ENCODE peak calls at places on chromosomes 7 and 10, in five cellular contexts. One of them, this sample, is unnamed.

GRCh38 chr10:62075912-62076311 is 174.4 kb downstream of the ARID5B start:
- DNase-seq in mucosa of gallbladder: no peak
- DNase-seq in activated CD4-positive, alpha-beta T cell treated with anti-CD3 and anti-CD28 coated beads for 4 hours: no peak
- DNase-seq in non-pigmented ciliary epithelial cell: no peak
- DNase-seq in stimulated activated CD4-positive, alpha-beta T cell treated with anti-CD3 and anti-CD28 coated beads, Interleukin-2, amount 100 ng/mL, for 24 hours: no peak
- DNase-seq in this sample: no peak

GRCh38 chr10:59287587-59287986 is 74.8 kb downstream of the FAM13C start:
- DNase-seq in mucosa of gallbladder: no peak
- DNase-seq in activated CD4-positive, alpha-beta T cell treated with anti-CD3 and anti-CD28 coated beads for 4 hours: no peak
- DNase-seq in non-pigmented ciliary epithelial cell: no peak
- DNase-seq in stimulated activated CD4-positive, alpha-beta T cell treated with anti-CD3 and anti-CD28 coated beads, Interleukin-2, amount 100 ng/mL, for 24 hours: no peak
- DNase-seq in this sample: no peak

GRCh38 chr7:12620371-12620770 is 49.9 kb downstream of the SCIN start:
- DNase-seq in mucosa of gallbladder: no peak
- DNase-seq in activated CD4-positive, alpha-beta T cell treated with anti-CD3 and anti-CD28 coated beads for 4 hours: no peak
- DNase-seq in non-pigmented ciliary epithelial cell: no peak
- DNase-seq in stimulated activated CD4-positive, alpha-beta T cell treated with anti-CD3 and anti-CD28 coated beads, Interleukin-2, amount 100 ng/mL, for 24 hours: no peak
- DNase-seq in this sample: no peak

GRCh38 chr10:92544296-92544695 is 29.6 kb downstream of the IDE start:
- DNase-seq in mucosa of gallbladder: no peak
- DNase-seq in activated CD4-positive, alpha-beta T cell treated with anti-CD3 and anti-CD28 coated beads for 4 hours: no peak
- DNase-seq in non-pigmented ciliary epithelial cell: peak; percentile 26
- DNase-seq in stimulated activated CD4-positive, alpha-beta T cell treated with anti-CD3 and anti-CD28 coated beads, Interleukin-2, amount 100 ng/mL, for 24 hours: no peak
- DNase-seq in this sample: no peak

GRCh38 chr7:47622946-47623640 is 41.2 kb upstream of the TNS3 start:
- DNase-seq in mucosa of gallbladder: peak; percentile 64
- DNase-seq in activated CD4-positive, alpha-beta T cell treated with anti-CD3 and anti-CD28 coated beads for 4 hours: no peak
- DNase-seq in non-pigmented ciliary epithelial cell: peak; percentile 82
- DNase-seq in stimulated activated CD4-positive, alpha-beta T cell treated with anti-CD3 and anti-CD28 coated beads, Interleukin-2, amount 100 ng/mL, for 24 hours: no peak
- DNase-seq in this sample: peak; percentile 92

GRCh38 chr10:23742368-23742767 is 303.5 kb downstream of the OTUD1 start:
- DNase-seq in mucosa of gallbladder: no peak
- DNase-seq in activated CD4-positive, alpha-beta T cell treated with anti-CD3 and anti-CD28 coated beads for 4 hours: no peak
- DNase-seq in non-pigmented ciliary epithelial cell: no peak
- DNase-seq in stimulated activated CD4-positive, alpha-beta T cell treated with anti-CD3 and anti-CD28 coated beads, Interleukin-2, amount 100 ng/mL, for 24 hours: no peak
- DNase-seq in this sample: no peak

GRCh38 chr7:8295638-8296361 is 33.8 kb upstream of the ICA1 start:
- DNase-seq in mucosa of gallbladder: peak; percentile 60
- DNase-seq in activated CD4-positive, alpha-beta T cell treated with anti-CD3 and anti-CD28 coated beads for 4 hours: peak; percentile 30
- DNase-seq in non-pigmented ciliary epithelial cell: peak; percentile 76
- DNase-seq in stimulated activated CD4-positive, alpha-beta T cell treated with anti-CD3 and anti-CD28 coated beads, Interleukin-2, amount 100 ng/mL, for 24 hours: peak; percentile 26
- DNase-seq in this sample: peak; percentile 54

GRCh38 chr10:115649217-115649616 is 556.1 kb downstream of the ATRNL1 start:
- DNase-seq in mucosa of gallbladder: no peak
- DNase-seq in activated CD4-positive, alpha-beta T cell treated with anti-CD3 and anti-CD28 coated beads for 4 hours: no peak
- DNase-seq in non-pigmented ciliary epithelial cell: no peak
- DNase-seq in stimulated activated CD4-positive, alpha-beta T cell treated with anti-CD3 and anti-CD28 coated beads, Interleukin-2, amount 100 ng/mL, for 24 hours: no peak
- DNase-seq in this sample: no peak

GRCh38 chr10:8272794-8273425 is 218.4 kb downstream of the GATA3 start:
- DNase-seq in mucosa of gallbladder: no peak
- DNase-seq in activated CD4-positive, alpha-beta T cell treated with anti-CD3 and anti-CD28 coated beads for 4 hours: no peak
- DNase-seq in non-pigmented ciliary epithelial cell: no peak
- DNase-seq in stimulated activated CD4-positive, alpha-beta T cell treated with anti-CD3 and anti-CD28 coated beads, Interleukin-2, amount 100 ng/mL, for 24 hours: no peak
- DNase-seq in this sample: no peak

GRCh38 chr10:121683803-121684202 is 85.6 kb upstream of the FGFR2 start:
- DNase-seq in mucosa of gallbladder: no peak
- DNase-seq in activated CD4-positive, alpha-beta T cell treated with anti-CD3 and anti-CD28 coated beads for 4 hours: no peak
- DNase-seq in non-pigmented ciliary epithelial cell: no peak
- DNase-seq in stimulated activated CD4-positive, alpha-beta T cell treated with anti-CD3 and anti-CD28 coated beads, Interleukin-2, amount 100 ng/mL, for 24 hours: no peak
- DNase-seq in this sample: no peak

GRCh38 chr7:44145969-44146897 is 5.1 kb upstream of the MYL7 start:
- DNase-seq in mucosa of gallbladder: peak; percentile 79
- DNase-seq in activated CD4-positive, alpha-beta T cell treated with anti-CD3 and anti-CD28 coated beads for 4 hours: peak; percentile 70
- DNase-seq in non-pigmented ciliary epithelial cell: no peak
- DNase-seq in stimulated activated CD4-positive, alpha-beta T cell treated with anti-CD3 and anti-CD28 coated beads, Interleukin-2, amount 100 ng/mL, for 24 hours: peak; percentile 55
- DNase-seq in this sample: no peak

GRCh38 chr7:140403878-140404564 is at the start of gene RAB19:
- DNase-seq in mucosa of gallbladder: peak; percentile 22
- DNase-seq in activated CD4-positive, alpha-beta T cell treated with anti-CD3 and anti-CD28 coated beads for 4 hours: peak; percentile 47
- DNase-seq in non-pigmented ciliary epithelial cell: no peak
- DNase-seq in stimulated activated CD4-positive, alpha-beta T cell treated with anti-CD3 and anti-CD28 coated beads, Interleukin-2, amount 100 ng/mL, for 24 hours: peak; percentile 47
- DNase-seq in this sample: no peak

GRCh38 chr10:29584436-29584835 is 50.3 kb downstream of the SVIL start:
- DNase-seq in mucosa of gallbladder: no peak
- DNase-seq in activated CD4-positive, alpha-beta T cell treated with anti-CD3 and anti-CD28 coated beads for 4 hours: no peak
- DNase-seq in non-pigmented ciliary epithelial cell: no peak
- DNase-seq in stimulated activated CD4-positive, alpha-beta T cell treated with anti-CD3 and anti-CD28 coated beads, Interleukin-2, amount 100 ng/mL, for 24 hours: no peak
- DNase-seq in this sample: no peak